ENCODE peak calls at places on chromosomes 1 and 21, in five cellular contexts. P, B, G, U and V are unnamed samples. For H3K4me1, the result is how much of the 10 kb centered on the place peaks cover.

GRCh38 chr1:192516776-192517297 is 58.7 kb upstream of the RGS1 start:
- DNase-seq in B (no peak), P (peak), U (no peak), G (peak), V (no peak)

GRCh38 chr1:219587401-219587800 is 25.5 kb downstream of the ZC3H11B start:
- DNase-seq in U (no peak), B (no peak), P (no peak), G (no peak), V (no peak)

GRCh38 chr1:156123356-156124196 is 9.1 kb downstream of the LMNA start:
- DNase-seq in U (peak), G (no peak), B (peak), P (peak), V (peak)

GRCh38 chr1:28577052-28577678 is 14.9 kb upstream of the RAB42 start:
- DNase-seq in G (peak), P (no peak), B (no peak), U (no peak), V (no peak)

GRCh38 chr1:44808938-44809917 is 905 bp downstream of the BTBD19 start:
- DNase-seq in U (no peak), B (peak), P (peak), G (peak), V (peak)

GRCh38 chr1:81135524-81135923 is 665.2 kb upstream of the ADGRL2 start:
- DNase-seq in U (no peak), P (no peak), G (no peak), B (no peak), V (no peak)

GRCh38 chr1:199639453-199639852 is 388.1 kb upstream of the NR5A2 start:
- DNase-seq in P (no peak), B (no peak), U (no peak), G (no peak), V (no peak)

GRCh38 chr1:48665743-48666142 is 110.9 kb downstream of the BEND5 start:
- DNase-seq in U (no peak), B (no peak), G (no peak), P (no peak), V (no peak)

GRCh38 chr21:28636988-28637691 is 355.5 kb downstream of the LTN1 start:
- DNase-seq in G (no peak), P (no peak), U (no peak), B (no peak), V (no peak)

GRCh38 chr1:25066253-25066652 is 136.2 kb upstream of the RUNX3 start:
- DNase-seq in U (no peak), G (no peak), P (no peak), B (no peak), V (no peak)

DNA sequence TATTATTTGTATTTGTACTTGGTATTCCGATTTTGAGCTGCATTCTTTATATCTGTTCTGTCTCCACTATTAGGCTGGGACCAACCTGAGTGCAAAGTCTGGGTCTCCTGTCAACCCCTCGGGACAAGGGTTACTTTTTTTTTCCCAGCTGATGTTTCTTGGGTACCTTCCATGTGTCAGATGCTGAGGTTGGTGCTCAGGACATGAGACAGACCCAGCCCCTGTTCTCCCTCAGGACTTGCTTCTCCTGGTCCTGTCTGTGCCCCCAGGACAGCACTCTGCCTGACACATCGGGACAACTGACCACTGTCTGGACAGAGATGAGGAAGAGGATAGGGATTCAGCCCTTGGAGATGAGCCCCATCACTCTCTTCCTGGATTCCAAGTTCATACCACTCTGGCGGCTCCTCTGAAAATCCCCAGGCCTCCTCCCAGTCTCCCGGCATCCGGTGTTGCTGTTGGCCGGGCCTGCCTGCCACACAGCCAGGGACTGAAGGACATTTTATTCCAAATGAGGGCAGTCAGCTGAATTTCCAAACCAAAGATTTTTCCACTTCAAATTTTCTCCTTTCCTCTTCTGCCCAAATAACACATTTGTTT is 55.6 kb upstream of the FMOD start:
- DNase-seq in P (no peak), U (peak), G (no peak), B (no peak), V (peak)
- H3K4me1 ChIP-seq in P (under half), U (half or more), G (under half), B (under half), V (half or more)

DNA sequence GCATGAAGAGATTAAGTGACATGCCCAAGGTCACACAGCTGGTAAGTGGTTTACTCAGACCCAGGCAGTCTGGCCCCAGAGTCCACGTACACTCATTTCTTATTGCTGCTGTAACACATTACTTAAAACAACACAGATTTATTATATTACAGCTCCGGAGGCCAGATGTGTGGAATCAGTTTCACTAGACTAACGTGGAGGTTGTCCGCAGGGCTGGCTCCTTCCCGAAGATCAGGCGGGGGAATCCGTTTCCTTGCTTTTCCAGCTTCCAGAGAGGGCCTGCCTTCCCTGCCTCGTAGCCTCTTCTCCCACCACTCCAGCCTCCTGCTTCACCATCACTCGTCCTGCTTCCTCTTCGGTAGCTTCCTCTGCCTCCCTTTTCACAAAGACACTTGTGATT is 81.2 kb downstream of the KCNN3 start:
- DNase-seq in B (no peak), P (no peak), U (no peak), G (no peak), V (no peak)
- H3K4me3 ChIP-seq in B (no peak), P (no peak), U (no peak), G (no peak), V (no peak)

GRCh38 chr1:111227434-111227833 is at the start of gene CHI3L2:
- DNase-seq in G (no peak), U (no peak), P (no peak), B (no peak), V (no peak)
- H3K4me1 ChIP-seq in G (half or more), U (under half), P (half or more), B (under half), V (under half)

GRCh38 chr1:69569983-69570755 is 2.4 kb downstream of the LRRC7 start:
- DNase-seq in U (no peak), B (no peak), P (no peak), G (no peak), V (no peak)
- H3K4me3 ChIP-seq in U (peak), B (no peak), P (no peak), G (no peak), V (peak)

DNA sequence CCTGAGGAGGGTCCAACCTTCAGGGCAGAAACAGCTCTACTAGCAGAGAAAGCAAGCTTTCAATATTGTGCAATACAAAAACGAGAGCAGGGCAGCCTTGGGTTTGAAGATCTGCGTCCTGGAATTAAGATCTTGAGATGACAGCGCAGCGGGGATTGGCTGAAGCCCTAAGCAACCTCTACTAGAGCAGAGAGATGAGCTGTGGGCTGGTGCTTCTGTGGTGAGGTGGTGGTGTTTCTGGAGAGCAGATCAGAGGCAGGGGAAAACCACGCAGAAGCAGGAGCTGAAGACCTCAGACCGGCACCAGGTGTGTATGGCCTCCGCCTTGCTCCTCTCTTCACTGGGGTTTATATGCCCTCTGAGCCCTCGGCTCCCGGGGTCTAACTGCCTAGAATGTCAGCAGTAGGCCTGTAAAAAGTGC is 12.5 kb downstream of the TRAF3IP3 start:
- DNase-seq in B (no peak), G (peak), P (peak), U (no peak), V (no peak)
- H3K4me1 ChIP-seq in B (under half), G (under half), P (half or more), U (under half), V (under half)

GRCh38 chr1:1376551-1377226 is 1.7 kb upstream of the AURKAIP1 start:
- DNase-seq in B (no peak), U (no peak), G (no peak), P (no peak), V (no peak)
- H3K4me3 ChIP-seq in B (no peak), U (no peak), G (peak), P (no peak), V (no peak)

GRCh38 chr1:183593356-183593755 is 3.1 kb upstream of the NCF2 start:
- DNase-seq in B (no peak), U (no peak), G (peak), P (no peak), V (no peak)
- H3K4me1 ChIP-seq in B (under half), U (under half), G (half or more), P (under half), V (under half)

GRCh38 chr1:163596541-163597258 is 274.9 kb downstream of the NUF2 start:
- DNase-seq in B (no peak), U (no peak), P (no peak), G (peak), V (no peak)
- H3K4me3 ChIP-seq in B (no peak), U (no peak), P (no peak), G (peak), V (no peak)

GRCh38 chr1:26277261-26277661 is 2.6 kb upstream of the SH3BGRL3 start:
- DNase-seq in B (no peak), P (no peak), G (no peak), U (no peak), V (no peak)

GRCh38 chr1:26278835-26279597 is 870 bp upstream of the SH3BGRL3 start:
- DNase-seq in B (no peak), P (no peak), G (peak), U (no peak), V (no peak)

GRCh38 chr1:26277719-26278118 is 2.2 kb upstream of the SH3BGRL3 start:
- DNase-seq in B (no peak), U (no peak), P (no peak), G (no peak), V (no peak)

GRCh38 chr1:26279598-26280332 is at the start of gene SH3BGRL3:
- DNase-seq in G (peak), B (peak), U (peak), P (peak), V (peak)

GRCh38 chr1:26278303-26278702 is 1.6 kb upstream of the SH3BGRL3 start:
- DNase-seq in G (no peak), B (peak), U (no peak), P (no peak), V (peak)
- H3K4me1 ChIP-seq in G (under half), B (under half), U (half or more), P (half or more), V (half or more)

DNA sequence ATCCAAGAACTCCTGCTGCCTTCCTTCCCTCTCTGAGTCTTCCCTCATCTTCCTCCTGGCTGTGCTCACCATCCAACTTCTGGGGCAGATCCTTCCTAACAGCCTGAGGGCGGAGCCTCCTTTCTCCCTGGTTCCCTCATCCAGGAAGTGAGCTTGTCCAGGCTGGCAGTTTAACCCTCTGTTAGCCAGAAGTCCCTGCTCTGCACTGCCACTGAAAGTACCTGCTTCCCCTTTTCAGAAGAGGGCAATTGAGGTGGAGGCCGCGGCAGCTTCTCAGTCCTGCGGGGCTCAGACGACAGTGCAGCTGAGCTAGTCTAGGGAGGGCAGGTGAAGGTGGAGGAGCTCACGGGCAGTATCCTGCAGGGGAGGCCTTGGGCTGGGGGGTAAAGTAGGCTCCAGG is 149.1 kb downstream of the FCRL5 start:
- DNase-seq in B (peak), P (no peak), U (peak), G (peak), V (no peak)
- H3K4me3 ChIP-seq in B (no peak), P (no peak), U (no peak), G (no peak), V (no peak)